ENCODE peak calls at places on chromosome 3, in eight cellular contexts. One of them, this sample, is unnamed.
A peak's percentile ranks its signal among the peaks of the same experiment; 100 is the strongest.

GRCh38 chr3:155805204-155805801 is 775 bp downstream of the C3orf33 start:
- DNase-seq in gastrocnemius medialis: no peak
- DNase-seq in AG10803: peak; percentile 30
- DNase-seq in GM12865: no peak
- DNase-seq in AG04450: no peak
- DNase-seq in fibroblast of lung: no peak
- DNase-seq in DND-41: no peak
- DNase-seq in pancreas: peak; percentile 41
- DNase-seq in this sample: no peak

GRCh38 chr3:191239439-191240035 is 40.5 kb downstream of the OSTN start:
- DNase-seq in GM12865: no peak
- DNase-seq in DND-41: no peak
- DNase-seq in AG04450: no peak
- DNase-seq in fibroblast of lung: no peak
- DNase-seq in pancreas: no peak
- DNase-seq in gastrocnemius medialis: no peak
- DNase-seq in AG10803: no peak
- DNase-seq in this sample: no peak

GRCh38 chr3:184229424-184230080 is at the start of gene VWA5B2:
- DNase-seq in pancreas: peak; percentile 66
- DNase-seq in AG10803: peak; percentile 8
- DNase-seq in fibroblast of lung: peak; percentile 6
- DNase-seq in GM12865: peak; percentile 72
- DNase-seq in DND-41: peak; percentile 79
- DNase-seq in gastrocnemius medialis: no peak
- DNase-seq in AG04450: no peak
- DNase-seq in this sample: no peak

GRCh38 chr3:197749315-197749600 is 425 bp upstream of the FYTTD1 start:
- DNase-seq in pancreas: peak; percentile 50
- DNase-seq in GM12865: peak; percentile 73
- DNase-seq in gastrocnemius medialis: peak; percentile 51
- DNase-seq in DND-41: peak; percentile 79
- DNase-seq in AG10803: peak; percentile 29
- DNase-seq in fibroblast of lung: peak; percentile 52
- DNase-seq in AG04450: no peak
- DNase-seq in this sample: peak; percentile 46

GRCh38 chr3:123088360-123088759 is 21.5 kb downstream of the PDIA5 start:
- DNase-seq in fibroblast of lung: no peak
- DNase-seq in GM12865: no peak
- DNase-seq in DND-41: no peak
- DNase-seq in gastrocnemius medialis: no peak
- DNase-seq in AG04450: no peak
- DNase-seq in pancreas: no peak
- DNase-seq in AG10803: no peak
- DNase-seq in this sample: no peak

GRCh38 chr3:111012388-111013248 is 59.0 kb upstream of the NECTIN3 start:
- DNase-seq in AG04450: no peak
- DNase-seq in gastrocnemius medialis: no peak
- DNase-seq in fibroblast of lung: no peak
- DNase-seq in GM12865: no peak
- DNase-seq in DND-41: peak; percentile 24
- DNase-seq in AG10803: no peak
- DNase-seq in pancreas: no peak
- DNase-seq in this sample: no peak

GRCh38 chr3:150082898-150083652 is 112.4 kb upstream of the PFN2 start:
- DNase-seq in AG10803: no peak
- DNase-seq in fibroblast of lung: no peak
- DNase-seq in pancreas: no peak
- DNase-seq in DND-41: no peak
- DNase-seq in GM12865: no peak
- DNase-seq in gastrocnemius medialis: peak; percentile 42
- DNase-seq in AG04450: no peak
- DNase-seq in this sample: no peak

GRCh38 chr3:50268703-50269451 is at the start of gene SEMA3B:
- DNase-seq in GM12865: no peak
- DNase-seq in AG04450: no peak
- DNase-seq in DND-41: no peak
- DNase-seq in fibroblast of lung: peak; percentile 71
- DNase-seq in pancreas: peak; percentile 95
- DNase-seq in AG10803: peak; percentile 58
- DNase-seq in gastrocnemius medialis: no peak
- DNase-seq in this sample: no peak

GRCh38 chr3:193822492-193823220 is 229.6 kb downstream of the OPA1 start:
- DNase-seq in gastrocnemius medialis: no peak
- DNase-seq in DND-41: no peak
- DNase-seq in fibroblast of lung: no peak
- DNase-seq in pancreas: no peak
- DNase-seq in AG04450: no peak
- DNase-seq in GM12865: no peak
- DNase-seq in AG10803: peak; percentile 42
- DNase-seq in this sample: no peak

GRCh38 chr3:94246136-94246535 is 183.3 kb downstream of the NSUN3 start:
- DNase-seq in GM12865: no peak
- DNase-seq in AG04450: no peak
- DNase-seq in fibroblast of lung: no peak
- DNase-seq in gastrocnemius medialis: no peak
- DNase-seq in pancreas: no peak
- DNase-seq in DND-41: no peak
- DNase-seq in AG10803: peak; percentile 45
- DNase-seq in this sample: no peak

GRCh38 chr3:55720614-55721013 is 233.5 kb upstream of the WNT5A start:
- DNase-seq in AG10803: peak; percentile 68
- DNase-seq in AG04450: no peak
- DNase-seq in GM12865: peak; percentile 67
- DNase-seq in gastrocnemius medialis: no peak
- DNase-seq in fibroblast of lung: peak; percentile 61
- DNase-seq in pancreas: no peak
- DNase-seq in DND-41: no peak
- DNase-seq in this sample: no peak

GRCh38 chr3:24154003-24154695 is 209.1 kb downstream of the NR1D2 start:
- DNase-seq in fibroblast of lung: peak; percentile 9
- DNase-seq in pancreas: no peak
- DNase-seq in GM12865: peak; percentile 42
- DNase-seq in AG04450: no peak
- DNase-seq in DND-41: no peak
- DNase-seq in AG10803: no peak
- DNase-seq in gastrocnemius medialis: no peak
- DNase-seq in this sample: peak; percentile 13

GRCh38 chr3:17213102-17213501 is 328.3 kb downstream of the PLCL2 start:
- DNase-seq in AG10803: peak; percentile 16
- DNase-seq in DND-41: no peak
- DNase-seq in gastrocnemius medialis: no peak
- DNase-seq in AG04450: no peak
- DNase-seq in fibroblast of lung: peak; percentile 52
- DNase-seq in pancreas: no peak
- DNase-seq in GM12865: no peak
- DNase-seq in this sample: no peak

GRCh38 chr3:139746481-139746880 is 68.7 kb upstream of the NMNAT3 start:
- DNase-seq in AG04450: no peak
- DNase-seq in fibroblast of lung: no peak
- DNase-seq in GM12865: no peak
- DNase-seq in AG10803: no peak
- DNase-seq in DND-41: no peak
- DNase-seq in pancreas: no peak
- DNase-seq in gastrocnemius medialis: no peak
- DNase-seq in this sample: no peak

GRCh38 chr3:116863842-116864626 is 154.5 kb downstream of the TUSC7 start:
- DNase-seq in fibroblast of lung: peak; percentile 76
- DNase-seq in gastrocnemius medialis: no peak
- DNase-seq in GM12865: peak; percentile 63
- DNase-seq in AG10803: peak; percentile 23
- DNase-seq in pancreas: peak; percentile 2
- DNase-seq in DND-41: no peak
- DNase-seq in AG04450: peak; percentile 10
- DNase-seq in this sample: peak; percentile 5

GRCh38 chr3:65714138-65714537 is 324.6 kb downstream of the MAGI1 start:
- DNase-seq in gastrocnemius medialis: no peak
- DNase-seq in AG04450: peak; percentile 20
- DNase-seq in pancreas: no peak
- DNase-seq in fibroblast of lung: peak; percentile 21
- DNase-seq in AG10803: peak; percentile 12
- DNase-seq in GM12865: no peak
- DNase-seq in DND-41: no peak
- DNase-seq in this sample: no peak

GRCh38 chr3:59772416-59773408 is 722.9 kb upstream of the CFAP20DC start:
- DNase-seq in fibroblast of lung: no peak
- DNase-seq in AG10803: no peak
- DNase-seq in AG04450: no peak
- DNase-seq in gastrocnemius medialis: no peak
- DNase-seq in GM12865: peak; percentile 41
- DNase-seq in DND-41: peak; percentile 86
- DNase-seq in pancreas: no peak
- DNase-seq in this sample: no peak

GRCh38 chr3:17115186-17115585 is 230.4 kb downstream of the PLCL2 start:
- DNase-seq in AG04450: no peak
- DNase-seq in DND-41: no peak
- DNase-seq in AG10803: no peak
- DNase-seq in pancreas: no peak
- DNase-seq in gastrocnemius medialis: no peak
- DNase-seq in GM12865: no peak
- DNase-seq in fibroblast of lung: no peak
- DNase-seq in this sample: no peak

GRCh38 chr3:38119802-38120689 is 16.9 kb downstream of the ACAA1 start:
- DNase-seq in AG10803: no peak
- DNase-seq in GM12865: no peak
- DNase-seq in AG04450: no peak
- DNase-seq in DND-41: no peak
- DNase-seq in pancreas: no peak
- DNase-seq in gastrocnemius medialis: no peak
- DNase-seq in fibroblast of lung: no peak
- DNase-seq in this sample: no peak

GRCh38 chr3:29176501-29176900 is 104.4 kb upstream of the RBMS3 start:
- DNase-seq in pancreas: no peak
- DNase-seq in gastrocnemius medialis: no peak
- DNase-seq in AG04450: no peak
- DNase-seq in DND-41: no peak
- DNase-seq in fibroblast of lung: no peak
- DNase-seq in GM12865: no peak
- DNase-seq in AG10803: no peak
- DNase-seq in this sample: no peak

GRCh38 chr3:185062221-185062620 is 90.6 kb downstream of the C3orf70 start:
- DNase-seq in AG04450: no peak
- DNase-seq in pancreas: no peak
- DNase-seq in fibroblast of lung: no peak
- DNase-seq in DND-41: no peak
- DNase-seq in GM12865: no peak
- DNase-seq in gastrocnemius medialis: no peak
- DNase-seq in AG10803: no peak
- DNase-seq in this sample: no peak

GRCh38 chr3:15753056-15753710 is 44.6 kb downstream of the ANKRD28 start:
- DNase-seq in pancreas: no peak
- DNase-seq in gastrocnemius medialis: no peak
- DNase-seq in AG04450: no peak
- DNase-seq in GM12865: no peak
- DNase-seq in fibroblast of lung: peak; percentile 18
- DNase-seq in AG10803: no peak
- DNase-seq in DND-41: no peak
- DNase-seq in this sample: no peak

GRCh38 chr3:127212711-127213110 is 19.8 kb downstream of the PRR23E start:
- DNase-seq in AG04450: no peak
- DNase-seq in fibroblast of lung: no peak
- DNase-seq in DND-41: no peak
- DNase-seq in GM12865: no peak
- DNase-seq in AG10803: no peak
- DNase-seq in gastrocnemius medialis: no peak
- DNase-seq in pancreas: no peak
- DNase-seq in this sample: no peak

GRCh38 chr3:40790741-40791140 is 266.0 kb downstream of the ZNF621 start:
- DNase-seq in fibroblast of lung: no peak
- DNase-seq in gastrocnemius medialis: no peak
- DNase-seq in pancreas: no peak
- DNase-seq in GM12865: no peak
- DNase-seq in AG10803: no peak
- DNase-seq in AG04450: no peak
- DNase-seq in DND-41: no peak
- DNase-seq in this sample: no peak
- H3K4me3 ChIP-seq in fibroblast of lung: no peak overlapping the region
- H3K4me3 ChIP-seq in gastrocnemius medialis: no peak overlapping the region
- H3K4me3 ChIP-seq in pancreas: no peak overlapping the region
- H3K4me3 ChIP-seq in GM12865: no peak overlapping the region
- H3K4me3 ChIP-seq in AG10803: no peak overlapping the region
- H3K4me3 ChIP-seq in AG04450: no peak overlapping the region
- H3K4me3 ChIP-seq in DND-41: no peak overlapping the region
- H3K4me3 ChIP-seq in this sample: no peak overlapping the region

GRCh38 chr3:162489853-162490252 is 993.2 kb downstream of the OTOL1 start:
- DNase-seq in GM12865: no peak
- DNase-seq in gastrocnemius medialis: no peak
- DNase-seq in pancreas: no peak
- DNase-seq in AG04450: no peak
- DNase-seq in AG10803: peak; percentile 47
- DNase-seq in DND-41: no peak
- DNase-seq in fibroblast of lung: no peak
- DNase-seq in this sample: no peak
- TF ChIP-seq CTCF in GM12865: no peak
- TF ChIP-seq CTCF in gastrocnemius medialis: no peak
- TF ChIP-seq CTCF in pancreas: no peak
- TF ChIP-seq CTCF in AG04450: no peak
- TF ChIP-seq CTCF in AG10803: peak; percentile 47
- TF ChIP-seq CTCF in DND-41: no peak
- TF ChIP-seq CTCF in fibroblast of lung: no peak
- TF ChIP-seq CTCF in this sample: no peak

GRCh38 chr3:126180477-126181397 is at the start of gene ALDH1L1:
- DNase-seq in GM12865: no peak
- DNase-seq in fibroblast of lung: peak; percentile 81
- DNase-seq in AG04450: no peak
- DNase-seq in DND-41: no peak
- DNase-seq in pancreas: peak; percentile 94
- DNase-seq in AG10803: peak; percentile 3
- DNase-seq in gastrocnemius medialis: peak; percentile 94
- DNase-seq in this sample: no peak
- H3K4me3 ChIP-seq in GM12865: no peak within 1 kb of the TSS
- H3K4me3 ChIP-seq in fibroblast of lung: no peak within 1 kb of the TSS
- H3K4me3 ChIP-seq in AG04450: peak within 1 kb of the TSS; percentile 42
- H3K4me3 ChIP-seq in DND-41: no peak within 1 kb of the TSS
- H3K4me3 ChIP-seq in pancreas: peak within 1 kb of the TSS; percentile 65
- H3K4me3 ChIP-seq in AG10803: peak within 1 kb of the TSS; percentile 41
- H3K4me3 ChIP-seq in gastrocnemius medialis: peak within 1 kb of the TSS; percentile 84
- H3K4me3 ChIP-seq in this sample: no peak within 1 kb of the TSS

DNA sequence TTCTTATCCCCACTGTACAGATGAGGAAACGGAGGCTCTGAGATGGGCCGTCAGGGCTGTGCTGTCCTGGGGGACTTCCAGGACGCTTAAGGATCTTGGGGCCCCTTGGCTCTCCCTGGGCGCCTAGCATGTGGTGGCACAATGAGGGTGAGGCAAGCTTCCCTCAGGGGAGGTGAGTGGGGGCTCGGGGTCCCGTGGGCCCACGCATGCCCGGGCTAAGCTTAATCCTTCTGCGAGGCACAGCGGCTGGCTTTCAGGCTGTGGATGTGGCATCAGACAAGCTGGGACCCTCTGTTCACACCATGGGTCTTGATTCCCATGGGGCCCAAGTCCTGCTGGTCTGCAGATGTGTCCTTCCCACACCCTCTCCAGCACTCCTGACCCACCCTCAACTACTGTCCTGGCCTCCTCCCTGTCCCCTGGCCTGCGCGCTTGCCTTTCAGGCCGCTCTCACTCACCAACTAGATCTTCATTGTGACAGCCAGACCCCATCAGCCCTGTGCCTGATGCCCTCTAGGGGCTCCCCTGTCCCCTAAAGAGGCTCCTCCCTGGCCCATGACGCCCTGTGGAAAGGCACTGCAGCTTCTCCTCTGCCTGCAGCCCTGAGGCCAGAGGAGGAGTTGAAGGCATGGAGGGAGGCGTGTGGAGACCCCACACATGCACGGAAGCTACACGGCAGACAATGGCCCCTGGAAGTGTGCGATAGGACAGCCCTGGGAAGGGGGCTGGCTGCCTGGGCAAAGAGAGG is 11.3 kb downstream of the DUSP7 start:
- DNase-seq in AG10803: no peak
- DNase-seq in DND-41: no peak
- DNase-seq in GM12865: no peak
- DNase-seq in gastrocnemius medialis: no peak
- DNase-seq in AG04450: no peak
- DNase-seq in fibroblast of lung: no peak
- DNase-seq in pancreas: no peak
- DNase-seq in this sample: no peak
- TF ChIP-seq CTCF in AG10803: no peak
- TF ChIP-seq CTCF in DND-41: no peak
- TF ChIP-seq CTCF in GM12865: no peak
- TF ChIP-seq CTCF in gastrocnemius medialis: no peak
- TF ChIP-seq CTCF in AG04450: no peak
- TF ChIP-seq CTCF in fibroblast of lung: no peak
- TF ChIP-seq CTCF in pancreas: no peak
- TF ChIP-seq CTCF in this sample: no peak

This sample was measured in GM12864.